ENCODE peak calls at places on chromosomes 6 and 20, in seven cellular contexts. A is HEK293T, V is body of pancreas, T is IMR-90, S is fibroblast of lung, K is NCI-H1105 treated with DMSO at 0.1 percent for 48 hours, G is WERI-Rb-1. J is an unnamed sample.

GRCh38 chr6:16064687-16065086 is 64.2 kb upstream of the MYLIP start:
- DNase-seq in K (peak), V (no peak), T (no peak), S (no peak), G (peak), A (no peak), J (peak)

GRCh38 chr6:127302728-127303675 is 36.3 kb downstream of the RNF146 start:
- DNase-seq in T (peak), V (peak), A (peak), S (peak), K (peak), G (peak), J (peak)

GRCh38 chr6:112282217-112282616 is 27.9 kb upstream of the LAMA4 start:
- DNase-seq in A (peak), T (peak), V (no peak), S (peak), K (no peak), G (peak), J (peak)

GRCh38 chr6:118650500-118651281 is 700 bp downstream of the CEP85L start:
- DNase-seq in K (peak), T (peak), G (peak), V (peak), A (peak), S (peak), J (peak)

GRCh38 chr6:109010703-109011102 is 83.9 kb downstream of the SESN1 start:
- DNase-seq in S (no peak), V (no peak), T (no peak), K (no peak), G (no peak), A (peak), J (no peak)

GRCh38 chr6:131602913-131603312 is 25.1 kb downstream of the MED23 start:
- DNase-seq in T (peak), G (no peak), K (no peak), V (no peak), S (peak), A (no peak), J (no peak)

GRCh38 chr20:33304046-33304445 is 21.0 kb downstream of the BPIFB1 start:
- DNase-seq in A (no peak), G (no peak), S (no peak), T (no peak), K (no peak), V (no peak), J (no peak)

GRCh38 chr20:59586613-59587012 is 17.7 kb upstream of the PHACTR3 start:
- DNase-seq in G (no peak), A (no peak), V (no peak), T (no peak), K (no peak), S (no peak), J (no peak)